ENCODE peak calls at places on chromosomes 2 and 18, in seven cellular contexts. B is ELF-1; J is CD4-positive, alpha-beta T cell; M is activated T-cell treated with anti-CD3 and anti-CD28 coated beads, Interleukin-2, amount 50 U/mL, for 72 hours; Y is omental fat pad; K is pons; W is Kasumi-1. S is an unnamed sample.
A peak's percentile ranks its signal among the peaks of the same experiment; 100 is the strongest.

GRCh38 chr2:85924522-85924921 is 35.7 kb upstream of the ST3GAL5 start:
- DNase-seq in B (peak; percentile 39), J (no peak), M (no peak), Y (no peak), K (peak; percentile 93), W (no peak), S (no peak)

GRCh38 chr2:12318427-12319057 is 398.2 kb upstream of the TRIB2 start:
- DNase-seq in B (no peak), J (no peak), M (no peak), Y (no peak), K (no peak), W (no peak), S (no peak)

GRCh38 chr18:7856733-7857132 is 289.6 kb downstream of the PTPRM start:
- DNase-seq in B (no peak), J (no peak), M (no peak), Y (no peak), K (no peak), W (no peak), S (no peak)

GRCh38 chr2:5231287-5231686 is 460.9 kb upstream of the SOX11 start:
- DNase-seq in B (no peak), J (no peak), M (no peak), Y (no peak), K (no peak), W (no peak), S (no peak)

GRCh38 chr2:150644298-150645067 is 157.0 kb upstream of the RND3 start:
- DNase-seq in B (no peak), J (no peak), M (no peak), Y (no peak), K (no peak), W (no peak), S (no peak)

GRCh38 chr2:11996618-11997017 is 250.2 kb downstream of the LPIN1 start:
- DNase-seq in B (no peak), J (no peak), M (no peak), Y (no peak), K (no peak), W (no peak), S (no peak)

GRCh38 chr2:222613715-222614331 is 42.1 kb downstream of the FARSB start:
- DNase-seq in B (peak; percentile 61), J (no peak), M (peak; percentile 7), Y (no peak), K (peak; percentile 64), W (peak; percentile 32), S (peak; percentile 50)

GRCh38 chr2:224875870-224876269 is 159.7 kb upstream of the CCDC195 start:
- DNase-seq in B (no peak), J (no peak), M (no peak), Y (no peak), K (no peak), W (no peak), S (no peak)

GRCh38 chr2:21305581-21305980 is 181.8 kb downstream of the TDRD15 start:
- DNase-seq in B (no peak), J (no peak), M (no peak), Y (no peak), K (no peak), W (no peak), S (no peak)

GRCh38 chr2:19033240-19033639 is 325.2 kb downstream of the OSR1 start:
- DNase-seq in B (no peak), J (no peak), M (no peak), Y (no peak), K (no peak), W (no peak), S (no peak)

GRCh38 chr2:72270556-72271275 is 123.1 kb upstream of the CYP26B1 start:
- DNase-seq in B (no peak), J (no peak), M (no peak), Y (no peak), K (no peak), W (no peak), S (no peak)

GRCh38 chr2:214019229-214019972 is 391.5 kb upstream of the VWC2L start:
- DNase-seq in B (no peak), J (no peak), M (peak; percentile 4), Y (no peak), K (no peak), W (no peak), S (no peak)

GRCh38 chr2:151655663-151656398 is 78.4 kb downstream of the NEB start:
- DNase-seq in B (no peak), J (no peak), M (no peak), Y (no peak), K (no peak), W (no peak), S (no peak)

GRCh38 chr18:12403601-12404506 is 3.9 kb upstream of the PRELID3A start:
- DNase-seq in B (no peak), J (no peak), M (no peak), Y (no peak), K (no peak), W (no peak), S (no peak)

GRCh38 chr2:190277234-190278112 is 42.2 kb downstream of the HIBCH start:
- DNase-seq in B (peak; percentile 8), J (no peak), M (peak; percentile 21), Y (no peak), K (peak; percentile 37), W (peak; percentile 64), S (peak; percentile 52)

GRCh38 chr2:28470759-28471158 is 25.1 kb upstream of the PLB1 start:
- DNase-seq in B (no peak), J (no peak), M (no peak), Y (no peak), K (no peak), W (no peak), S (no peak)

GRCh38 chr18:8610442-8610801 is 1.2 kb downstream of the RAB12 start:
- DNase-seq in B (peak; percentile 37), J (no peak), M (peak; percentile 20), Y (no peak), K (no peak), W (peak; percentile 3), S (no peak)

GRCh38 chr2:144785253-144785652 is 265.3 kb upstream of the ZEB2 start:
- DNase-seq in B (no peak), J (no peak), M (no peak), Y (no peak), K (no peak), W (no peak), S (no peak)

GRCh38 chr2:11710632-11711381 is 35.6 kb upstream of the LPIN1 start:
- DNase-seq in B (no peak), J (no peak), M (no peak), Y (no peak), K (peak; percentile 62), W (no peak), S (no peak)

GRCh38 chr2:162344617-162344950 is 652 bp downstream of the GCA start:
- DNase-seq in B (no peak), J (no peak), M (no peak), Y (no peak), K (no peak), W (no peak), S (no peak)

GRCh38 chr2:42651057-42651456 is 82.6 kb downstream of the MTA3 start:
- DNase-seq in B (no peak), J (no peak), M (no peak), Y (no peak), K (no peak), W (no peak), S (no peak)

GRCh38 chr18:76459312-76459686 is 35.7 kb downstream of the ZNF516 start:
- DNase-seq in B (no peak), J (no peak), M (no peak), Y (no peak), K (no peak), W (no peak), S (no peak)

GRCh38 chr2:98387478-98387877 is 41.2 kb downstream of the CNGA3 start:
- DNase-seq in B (no peak), J (no peak), M (no peak), Y (no peak), K (no peak), W (no peak), S (peak; percentile 24)

GRCh38 chr2:58569460-58570185 is 328.5 kb upstream of the FANCL start:
- DNase-seq in B (no peak), J (no peak), M (peak; percentile 8), Y (no peak), K (no peak), W (no peak), S (peak; percentile 50)

GRCh38 chr2:60837123-60837522 is 44.3 kb upstream of the REL start:
- DNase-seq in B (no peak), J (no peak), M (no peak), Y (no peak), K (no peak), W (no peak), S (no peak)

GRCh38 chr2:222892321-222892720 is 31.5 kb downstream of the ACSL3 start:
- DNase-seq in B (no peak), J (no peak), M (no peak), Y (no peak), K (no peak), W (peak; percentile 5), S (no peak)

GRCh38 chr2:85959826-85960225 is 71.0 kb upstream of the ST3GAL5 start:
- DNase-seq in B (no peak), J (no peak), M (no peak), Y (no peak), K (no peak), W (no peak), S (no peak)

GRCh38 chr2:143652692-143653091 is 523.5 kb downstream of the ARHGAP15 start:
- DNase-seq in B (no peak), J (no peak), M (no peak), Y (no peak), K (no peak), W (no peak), S (no peak)

GRCh38 chr2:158024288-158024898 is 77.3 kb upstream of the UPP2 start:
- DNase-seq in B (peak; percentile 64), J (peak; percentile 21), M (peak; percentile 64), Y (peak; percentile 35), K (peak; percentile 54), W (peak; percentile 76), S (peak; percentile 85)

S was measured in endodermal cell.